ENCODE peak calls at places on chromosomes 3 and 15, in five cellular contexts. I is mucosa of gallbladder; O is globus pallidus; G is NCI-H460; Y is T-helper 2 cell treated with Interferon-gamma antibody and Interleukin-4, amounts not matched to agents 5 μg/mL and 100 μg/mL, for 36 hours. Z is an unnamed sample.

GRCh38 chr15:86489992-86490391 is 410.3 kb downstream of the AGBL1 start:
- DNase-seq in I (no peak), O (no peak), G (no peak), Y (no peak), Z (no peak)

GRCh38 chr15:57607570-57608000 is 15.9 kb downstream of the MYZAP start:
- DNase-seq in I (peak), O (no peak), G (no peak), Y (no peak), Z (no peak)

GRCh38 chr3:187110156-187110555 is 29.1 kb downstream of the RPL39L start:
- DNase-seq in I (no peak), O (no peak), G (no peak), Y (no peak), Z (no peak)

GRCh38 chr3:128503751-128504532 is 10.9 kb upstream of the GATA2 start:
- DNase-seq in I (no peak), O (no peak), G (no peak), Y (no peak), Z (no peak)

GRCh38 chr3:105334138-105334882 is 32.4 kb upstream of the ALCAM start:
- DNase-seq in I (no peak), O (no peak), G (no peak), Y (no peak), Z (no peak)

GRCh38 chr15:22945071-22945470 is 35.1 kb downstream of the CYFIP1 start:
- DNase-seq in I (no peak), O (no peak), G (no peak), Y (no peak), Z (no peak)

GRCh38 chr3:53180305-53181023 is 19.5 kb downstream of the PRKCD start:
- DNase-seq in I (no peak), O (peak), G (no peak), Y (no peak), Z (no peak)

GRCh38 chr15:47383801-47384200 is 333.5 kb upstream of the SEMA6D start:
- DNase-seq in I (no peak), O (no peak), G (no peak), Y (no peak), Z (no peak)

GRCh38 chr15:61037031-61037430 is 192.1 kb downstream of the RORA start:
- DNase-seq in I (no peak), O (no peak), G (no peak), Y (no peak), Z (no peak)

GRCh38 chr3:1400571-1400970 is 307.7 kb downstream of the CNTN6 start:
- DNase-seq in I (no peak), O (no peak), G (no peak), Y (no peak), Z (no peak)

GRCh38 chr15:25707656-25708365 is 155.3 kb downstream of the ATP10A start:
- DNase-seq in I (no peak), O (no peak), G (no peak), Y (no peak), Z (no peak)

GRCh38 chr3:162970292-162970691 is 1473.7 kb downstream of the OTOL1 start:
- DNase-seq in I (no peak), O (no peak), G (no peak), Y (no peak), Z (no peak)

GRCh38 chr15:57406040-57406772 is 29.9 kb downstream of the CGNL1 start:
- DNase-seq in I (no peak), O (no peak), G (no peak), Y (no peak), Z (no peak)

GRCh38 chr3:30934208-30934550 is 39.7 kb upstream of the GADL1 start:
- DNase-seq in I (no peak), O (no peak), G (peak), Y (no peak), Z (no peak)

GRCh38 chr3:140360332-140360731 is 317.5 kb upstream of the TRIM42 start:
- DNase-seq in I (no peak), O (no peak), G (no peak), Y (no peak), Z (no peak)

GRCh38 chr3:79146024-79146423 is 621.8 kb downstream of the ROBO1 start:
- DNase-seq in I (no peak), O (no peak), G (no peak), Y (no peak), Z (no peak)

GRCh38 chr3:182760576-182761164 is 32.6 kb upstream of the ATP11B start:
- DNase-seq in I (peak), O (no peak), G (no peak), Y (no peak), Z (no peak)

GRCh38 chr3:179882322-179882721 is 154.4 kb downstream of the PEX5L start:
- DNase-seq in I (no peak), O (peak), G (no peak), Y (no peak), Z (no peak)

GRCh38 chr3:125960066-125960424 is 8.9 kb upstream of the ROPN1B start:
- DNase-seq in I (no peak), O (no peak), G (no peak), Y (no peak), Z (no peak)

GRCh38 chr3:90010341-90010740 is 902.9 kb downstream of the EPHA3 start:
- DNase-seq in I (no peak), O (no peak), G (no peak), Y (no peak), Z (no peak)

GRCh38 chr3:169764164-169764452 is 752 bp downstream of the TERC start:
- DNase-seq in I (no peak), O (no peak), G (no peak), Y (no peak), Z (no peak)

GRCh38 chr3:189806171-189806951 is 175.2 kb downstream of the TP63 start:
- DNase-seq in I (no peak), O (no peak), G (no peak), Y (no peak), Z (no peak)